ENCODE peak calls at places on chromosomes 6 and 20, in four cellular contexts. U is activated T-helper 1 cell treated with anti-CD3 and anti-CD28 coated beads, Interleukin-12 subunit alpha, Interleukin-12 subunit beta, Interleukin-2, Interleukin-4 antibody, amounts not matched to agents 30 ng/mL and 10 ng/mL and 1 ng/mL, durations not matched to agents 14 hours and 24 hours and 36 hours; E is ELR; W is stimulated activated CD8-positive, alpha-beta memory T cell treated with anti-CD3 and anti-CD28 coated beads, Interleukin-7, amount 100 ng/mL, for 24 hours. K is an unnamed sample.

GRCh38 chr6:19712012-19712688 is 125.0 kb upstream of the ID4 start:
- DNase-seq in U (no peak), W (no peak), E (no peak), K (no peak)

GRCh38 chr20:44861547-44862006 is 23.9 kb upstream of the YWHAB start:
- DNase-seq in E (peak), U (no peak), W (no peak), K (peak)

GRCh38 chr20:50980071-50980681 is 21.6 kb downstream of the MOCS3 start:
- DNase-seq in U (no peak), W (no peak), E (peak), K (peak)

GRCh38 chr6:45417461-45417860 is 39.7 kb upstream of the SUPT3H start:
- DNase-seq in U (no peak), E (no peak), W (no peak), K (no peak)

GRCh38 chr6:47126647-47127339 is 84.7 kb upstream of the ADGRF1 start:
- DNase-seq in E (no peak), U (no peak), W (no peak), K (no peak)

GRCh38 chr6:11752350-11752749 is 26.3 kb downstream of the ADTRP start:
- DNase-seq in E (peak), U (no peak), W (no peak), K (no peak)

GRCh38 chr6:108361312-108361932 is 66.6 kb downstream of the AFG1L start:
- DNase-seq in W (no peak), E (peak), U (no peak), K (no peak)

GRCh38 chr20:19981091-19981490 is 36.1 kb upstream of the NAA20 start:
- DNase-seq in E (peak), W (no peak), U (no peak), K (peak)

GRCh38 chr6:72975346-72975745 is 249.9 kb downstream of the KHDC1L start:
- DNase-seq in U (no peak), W (no peak), E (no peak), K (no peak)

GRCh38 chr20:32356935-32357868 is 929 bp upstream of the ASXL1 start:
- DNase-seq in E (peak), W (no peak), U (no peak), K (peak)

GRCh38 chr6:127494240-127494767 is 24.8 kb downstream of the MTCL3 start:
- DNase-seq in E (no peak), U (no peak), W (no peak), K (no peak)

GRCh38 chr6:145199961-145200360 is 535.4 kb downstream of the EPM2A start:
- DNase-seq in E (peak), W (no peak), U (no peak), K (no peak)

GRCh38 chr6:63565058-63565726 is 7.1 kb upstream of the LOC128125822 start:
- DNase-seq in U (no peak), W (no peak), E (peak), K (no peak)

GRCh38 chr6:15791401-15792137 is 128.7 kb upstream of the DTNBP1 start:
- DNase-seq in W (no peak), E (no peak), U (no peak), K (no peak)

GRCh38 chr6:48024956-48025355 is 86.0 kb downstream of the PTCHD4 start:
- DNase-seq in U (no peak), E (no peak), W (no peak), K (no peak)

GRCh38 chr6:147207351-147207750 is 3.1 kb downstream of the STXBP5 start:
- DNase-seq in E (no peak), U (no peak), W (no peak), K (no peak)

GRCh38 chr6:2108700-2109306 is 136.6 kb downstream of the GMDS start:
- DNase-seq in E (no peak), U (no peak), W (no peak), K (no peak)

GRCh38 chr6:165661416-165662001 is 1.5 kb downstream of the PDE10A start:
- DNase-seq in W (no peak), E (no peak), U (no peak), K (no peak)

GRCh38 chr20:37526839-37527637 is 638 bp downstream of the BLCAP start:
- DNase-seq in E (peak), W (no peak), U (no peak), K (peak)

GRCh38 chr20:17967595-17968365 is 814 bp downstream of the SNX5 start:
- DNase-seq in W (no peak), E (peak), U (no peak), K (no peak)

GRCh38 chr20:38825901-38826625 is 20.6 kb downstream of the PPP1R16B start:
- DNase-seq in E (peak), U (no peak), W (no peak), K (peak)

GRCh38 chr20:10673176-10673830 is 496 bp downstream of the JAG1 start:
- DNase-seq in E (peak), U (peak), W (no peak), K (peak)

GRCh38 chr6:43497694-43498093 is 12.5 kb downstream of the LRRC73 start:
- DNase-seq in U (no peak), E (no peak), W (no peak), K (no peak)

GRCh38 chr6:42041131-42042055 is 8.9 kb upstream of the TAF8 start:
- DNase-seq in E (no peak), U (no peak), W (no peak), K (no peak)

GRCh38 chr6:44932651-44933091 is 395.5 kb upstream of the RUNX2 start:
- DNase-seq in E (no peak), U (no peak), W (no peak), K (no peak)

GRCh38 chr20:45254867-45255266 is 503 bp upstream of the SLPI start:
- DNase-seq in W (no peak), U (no peak), E (peak), K (no peak)

GRCh38 chr6:131043902-131044447 is 19.1 kb downstream of the EPB41L2 start:
- DNase-seq in E (no peak), W (no peak), U (no peak), K (no peak)

GRCh38 chr20:63023071-63023835 is 16.5 kb upstream of the BHLHE23 start:
- DNase-seq in U (no peak), W (no peak), E (no peak), K (no peak)

GRCh38 chr6:119444642-119445557 is 95.3 kb upstream of the MAN1A1 start:
- DNase-seq in U (no peak), E (no peak), W (no peak), K (no peak)

GRCh38 chr6:39366875-39367618 is 44.5 kb upstream of the KCNK16 start:
- DNase-seq in E (no peak), W (no peak), U (no peak), K (no peak)

GRCh38 chr6:106981901-106982300 is 7.4 kb upstream of the CD24 start:
- DNase-seq in E (no peak), W (no peak), U (no peak), K (no peak)

GRCh38 chr20:53870426-53871199 is 199.8 kb downstream of the BCAS1 start:
- DNase-seq in E (peak), U (no peak), W (no peak), K (no peak)

GRCh38 chr6:54771968-54772367 is 74.6 kb upstream of the FAM83B start:
- DNase-seq in W (no peak), E (no peak), U (no peak), K (no peak)

GRCh38 chr6:160791981-160792418 is 90.0 kb downstream of the PLG start:
- DNase-seq in E (no peak), U (no peak), W (no peak), K (no peak)

GRCh38 chr6:56652994-56653393 is 10.3 kb upstream of the DST start:
- DNase-seq in W (no peak), E (peak), U (no peak), K (no peak)

K was measured in H54.